ENCODE peak calls at places on chromosomes 2 and 18, in nine cellular contexts. J, G, E, V, Q, Z, P, T and Y are unnamed samples. For H3K4me1, the result is how much of the 10 kb centered on the place peaks cover.

GRCh38 chr2:67290451-67290991 is 106.6 kb upstream of the ETAA1 start:
- DNase-seq in V (no peak), Q (no peak), J (no peak), T (no peak), P (peak), Z (no peak), G (no peak), E (peak), Y (no peak)

GRCh38 chr2:56082665-56083064 is 101.1 kb upstream of the CCDC85A start:
- DNase-seq in Z (no peak), E (no peak), P (no peak), Q (no peak), V (no peak), J (no peak), T (no peak), G (no peak), Y (no peak)

GRCh38 chr2:235900631-235901030 is 267.6 kb downstream of the GBX2 start:
- DNase-seq in V (no peak), Q (no peak), E (no peak), J (no peak), T (no peak), P (peak), Z (no peak), G (no peak), Y (no peak)

GRCh38 chr18:48002933-48003365 is 72.5 kb upstream of the SMAD2 start:
- DNase-seq in E (peak), T (no peak), Z (no peak), V (no peak), P (peak), J (peak), G (no peak), Q (peak), Y (peak)

GRCh38 chr2:15764683-15765011 is 173.0 kb downstream of the DDX1 start:
- DNase-seq in J (no peak), Q (no peak), G (no peak), V (no peak), T (no peak), E (no peak), P (no peak), Z (no peak), Y (no peak)

GRCh38 chr18:45890606-45891005 is 65.1 kb downstream of the SIGLEC15 start:
- DNase-seq in V (no peak), Q (peak), Z (no peak), J (no peak), P (no peak), E (no peak), G (no peak), T (no peak), Y (peak)

GRCh38 chr2:187206071-187206470 is 242.0 kb downstream of the CALCRL start:
- DNase-seq in T (no peak), V (no peak), G (no peak), P (peak), J (no peak), Q (no peak), Z (no peak), E (no peak), Y (no peak)

GRCh38 chr2:38264649-38265322 is 112.3 kb downstream of the ATL2 start:
- DNase-seq in E (no peak), Z (no peak), J (no peak), T (no peak), P (no peak), V (no peak), G (no peak), Q (no peak), Y (no peak)

GRCh38 chr2:163554864-163555263 is 180.9 kb downstream of the FIGN start:
- DNase-seq in G (no peak), Q (no peak), V (no peak), T (no peak), Z (no peak), E (no peak), J (no peak), P (no peak), Y (no peak)

GRCh38 chr2:204022550-204022949 is 86.0 kb downstream of the ICOS start:
- DNase-seq in G (no peak), T (no peak), P (no peak), E (no peak), V (no peak), Q (no peak), J (no peak), Z (no peak), Y (no peak)

GRCh38 chr2:7118606-7119503 is 201.6 kb downstream of the RNF144A start:
- DNase-seq in G (peak), V (no peak), Q (no peak), Z (no peak), E (no peak), J (no peak), P (no peak), T (no peak), Y (no peak)

GRCh38 chr2:204024503-204024902 is 87.9 kb downstream of the ICOS start:
- DNase-seq in Z (peak), P (peak), Q (peak), T (no peak), J (peak), G (peak), E (peak), V (no peak), Y (no peak)

GRCh38 chr2:70785137-70785911 is 5.1 kb downstream of the FIGLA start:
- DNase-seq in P (peak), V (no peak), Z (no peak), J (no peak), G (peak), E (peak), T (no peak), Q (no peak), Y (no peak)

GRCh38 chr2:232200195-232200594 is 178.4 kb upstream of the ALPP start:
- DNase-seq in G (no peak), J (no peak), V (no peak), E (no peak), Q (no peak), P (no peak), Z (no peak), T (no peak), Y (no peak)

GRCh38 chr2:25219621-25220020 is 51.2 kb upstream of the POMC start:
- DNase-seq in J (no peak), G (no peak), T (no peak), E (no peak), P (no peak), Z (no peak), Q (no peak), V (no peak), Y (no peak)

GRCh38 chr2:40244251-40245010 is 207.5 kb downstream of the SLC8A1 start:
- DNase-seq in Z (peak), Q (peak), G (peak), E (peak), V (peak), T (no peak), J (peak), P (peak), Y (no peak)

GRCh38 chr2:147636888-147637270 is 207.9 kb upstream of the ACVR2A start:
- DNase-seq in G (no peak), E (no peak), J (no peak), Z (no peak), Q (no peak), T (no peak), V (no peak), P (no peak), Y (no peak)

DNA sequence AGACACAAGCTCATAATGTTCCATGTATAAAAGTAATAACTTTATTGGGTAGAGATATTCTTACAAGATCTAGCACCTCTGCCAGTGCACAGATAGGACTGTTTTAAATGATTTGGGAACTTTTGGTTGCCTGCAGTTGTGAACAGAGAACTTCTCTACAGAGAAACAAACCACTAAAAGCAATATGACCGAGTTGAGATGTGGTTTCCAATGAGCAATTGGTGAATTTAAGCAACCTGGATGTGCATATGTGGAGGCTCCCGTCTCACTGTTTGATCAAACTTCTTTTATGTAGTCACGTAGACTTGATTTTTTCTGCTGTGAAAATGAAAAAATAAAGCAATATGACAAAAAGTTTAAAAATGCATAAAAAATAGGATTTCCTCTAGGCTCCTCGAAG is 7.8 kb downstream of the SOX11 start:
- DNase-seq in Q (no peak), V (no peak), Z (no peak), J (no peak), P (no peak), E (no peak), T (no peak), G (no peak), Y (no peak)
- TF ChIP-seq POLR2A in Q (no peak), V (no peak), Z (no peak), J (no peak), P (no peak), E (no peak), T (no peak), G (no peak), Y (no peak)

GRCh38 chr2:21024722-21025389 is 19.0 kb downstream of the APOB start:
- DNase-seq in Z (no peak), E (no peak), J (no peak), T (no peak), G (no peak), Q (no peak), P (no peak), V (no peak), Y (no peak)
- TF ChIP-seq POLR2AphosphoS5 in Z (no peak), E (no peak), J (no peak), T (no peak), G (no peak), Q (no peak), P (no peak), V (no peak), Y (no peak)

DNA sequence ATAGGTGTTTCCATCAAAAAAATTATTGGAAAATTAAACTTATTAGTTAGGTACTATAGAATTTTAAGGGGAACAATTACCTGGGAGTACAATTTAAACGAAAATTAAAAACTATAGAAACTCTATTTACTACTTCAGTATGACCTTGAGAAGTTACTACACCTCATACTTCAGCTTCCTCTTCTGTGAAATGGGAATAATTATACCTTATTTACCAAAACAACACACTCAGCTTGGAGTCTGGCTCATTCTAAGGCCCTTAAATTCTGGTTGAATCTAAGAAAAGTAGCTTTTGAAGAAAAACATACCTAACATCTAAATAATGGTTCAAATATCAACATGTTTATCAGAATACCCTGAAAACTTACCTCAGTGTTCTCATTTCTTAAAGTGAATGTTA is 2.7 kb downstream of the NABP1 start:
- DNase-seq in T (no peak), J (no peak), P (no peak), G (no peak), Z (no peak), Q (no peak), E (no peak), V (no peak), Y (no peak)
- H3K4me1 ChIP-seq in T (under half), J (under half), P (half or more), G (under half), Z (under half), Q (under half), E (under half), V (under half), Y (half or more)

GRCh38 chr2:127094509-127095366 is 12.2 kb downstream of the BIN1 start:
- DNase-seq in P (no peak), G (no peak), T (no peak), J (peak), Z (peak), E (no peak), V (peak), Q (peak), Y (peak)
- TF ChIP-seq POLR2A in P (no peak), G (no peak), T (no peak), J (no peak), Z (no peak), E (no peak), V (no peak), Q (no peak), Y (no peak)

DNA sequence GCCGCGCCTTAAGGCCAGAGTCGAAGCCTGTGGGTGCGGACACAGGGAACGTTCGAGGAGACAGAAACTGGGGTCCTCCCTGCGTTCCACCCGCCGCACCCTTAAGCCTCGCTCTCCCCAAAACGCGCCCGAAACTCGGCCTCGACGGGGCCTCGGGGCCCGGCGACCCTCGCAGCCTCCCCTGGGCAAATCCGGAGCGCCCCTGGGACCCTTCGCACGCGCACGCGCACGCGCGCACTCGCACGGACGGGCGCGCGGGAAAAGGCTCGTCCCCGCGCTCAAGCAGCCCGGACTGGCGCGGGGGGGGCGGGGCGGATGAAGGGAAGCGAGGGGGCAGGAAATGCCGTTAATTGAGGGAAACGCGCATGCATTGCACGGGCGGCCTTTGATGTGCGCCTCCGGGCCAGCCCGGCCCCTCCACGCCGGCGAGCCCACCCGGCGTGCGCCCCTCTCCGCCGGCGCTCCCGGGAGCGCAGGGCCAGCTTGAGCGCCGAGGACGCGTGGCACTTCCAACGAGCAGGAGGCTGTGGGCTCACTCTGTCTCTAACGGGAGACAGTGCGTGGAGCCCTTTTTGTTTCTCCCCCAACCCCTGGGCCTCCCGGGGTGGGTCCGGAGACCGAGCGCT is 5.4 kb upstream of the SALL3 start:
- DNase-seq in Z (no peak), E (no peak), Q (no peak), T (no peak), J (no peak), P (no peak), G (no peak), V (no peak), Y (no peak)
- TF ChIP-seq POLR2AphosphoS5 in Z (no peak), E (no peak), Q (no peak), T (no peak), J (no peak), P (no peak), G (no peak), V (no peak), Y (no peak)

DNA sequence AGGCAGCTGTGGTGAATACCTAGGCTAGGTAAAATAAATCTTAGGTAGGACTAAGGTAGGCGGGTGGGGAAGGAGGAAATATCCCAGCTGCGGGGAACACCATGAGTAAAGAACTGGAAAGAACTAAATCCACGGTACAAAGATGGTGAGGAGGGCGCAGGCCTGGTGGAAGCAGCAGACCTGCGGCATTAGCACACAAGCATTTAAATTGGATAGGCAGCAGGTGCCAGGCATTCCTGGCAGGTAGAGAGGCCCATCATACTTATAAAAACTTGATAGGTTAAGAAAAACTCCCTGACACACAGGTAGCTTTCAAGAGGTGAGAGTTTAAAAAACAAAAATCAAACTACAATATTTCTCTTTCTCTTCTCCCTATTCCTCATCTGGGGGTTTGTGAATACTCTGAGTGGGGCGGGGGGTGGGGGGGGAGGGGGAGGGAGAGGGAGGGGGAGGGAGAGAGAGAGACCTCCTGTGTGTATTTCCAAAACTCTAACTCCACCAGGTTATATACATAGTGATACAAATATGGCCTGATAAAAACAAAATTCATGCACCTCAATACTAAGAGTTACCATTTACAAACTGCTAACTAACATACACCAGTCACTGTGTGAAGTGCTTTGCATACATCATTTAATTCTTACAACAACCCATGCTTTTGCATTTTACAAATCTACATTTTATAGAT is 13.5 kb downstream of the AAK1 start:
- DNase-seq in Z (no peak), P (no peak), E (no peak), T (no peak), G (no peak), V (no peak), Q (no peak), J (no peak), Y (no peak)
- H3K4me1 ChIP-seq in Z (under half), P (under half), E (under half), T (under half), G (under half), V (under half), Q (under half), J (under half), Y (under half)